ENCODE peak calls at places on chromosomes 16 and 17, in five cellular contexts. One of them, this sample, is unnamed.

GRCh38 chr16:51133130-51133529 is 17.9 kb downstream of the SALL1 start:
- DNase-seq in HepG2: no peak
- DNase-seq in WTC11: peak
- DNase-seq in A549: no peak
- DNase-seq in GM12878: no peak
- DNase-seq in this sample: no peak

GRCh38 chr17:51029142-51029541 is 91.5 kb downstream of the SPAG9 start:
- DNase-seq in GM12878: no peak
- DNase-seq in A549: no peak
- DNase-seq in HepG2: no peak
- DNase-seq in WTC11: no peak
- DNase-seq in this sample: no peak

GRCh38 chr17:82267575-82268379 is 5.7 kb downstream of the CSNK1D start:
- DNase-seq in WTC11: no peak
- DNase-seq in A549: peak
- DNase-seq in GM12878: no peak
- DNase-seq in HepG2: peak
- DNase-seq in this sample: peak

GRCh38 chr17:76265624-76266243 is 586 bp downstream of the UBALD2 start:
- DNase-seq in GM12878: no peak
- DNase-seq in WTC11: peak
- DNase-seq in HepG2: no peak
- DNase-seq in A549: peak
- DNase-seq in this sample: peak

GRCh38 chr17:44655983-44656700 is at the start of gene MEIOC:
- DNase-seq in WTC11: peak
- DNase-seq in A549: peak
- DNase-seq in GM12878: no peak
- DNase-seq in HepG2: no peak
- DNase-seq in this sample: no peak

GRCh38 chr17:1399679-1400512 is at the start of gene YWHAE:
- DNase-seq in WTC11: peak
- DNase-seq in HepG2: peak
- DNase-seq in A549: peak
- DNase-seq in GM12878: peak
- DNase-seq in this sample: peak

GRCh38 chr16:9072806-9073341 is 18.6 kb upstream of the HAPSTR1 start:
- DNase-seq in GM12878: peak
- DNase-seq in HepG2: no peak
- DNase-seq in A549: no peak
- DNase-seq in WTC11: no peak
- DNase-seq in this sample: no peak

GRCh38 chr17:79556263-79556662 is 54.6 kb downstream of the RBFOX3 start:
- DNase-seq in A549: no peak
- DNase-seq in GM12878: no peak
- DNase-seq in HepG2: no peak
- DNase-seq in WTC11: no peak
- DNase-seq in this sample: no peak

GRCh38 chr17:50045154-50045553 is 10.8 kb upstream of the ITGA3 start:
- DNase-seq in GM12878: no peak
- DNase-seq in A549: peak
- DNase-seq in WTC11: no peak
- DNase-seq in HepG2: no peak
- DNase-seq in this sample: no peak

GRCh38 chr16:85126731-85127662 is 14.7 kb upstream of the CIBAR2 start:
- DNase-seq in A549: no peak
- DNase-seq in WTC11: peak
- DNase-seq in GM12878: no peak
- DNase-seq in HepG2: no peak
- DNase-seq in this sample: peak

GRCh38 chr17:82936768-82937171 is 96.9 kb upstream of the ZNF750 start:
- DNase-seq in HepG2: no peak
- DNase-seq in A549: no peak
- DNase-seq in WTC11: peak
- DNase-seq in GM12878: no peak
- DNase-seq in this sample: no peak

GRCh38 chr16:72844225-72844920 is 203.6 kb downstream of the ZFHX3 start:
- DNase-seq in A549: no peak
- DNase-seq in GM12878: peak
- DNase-seq in WTC11: no peak
- DNase-seq in HepG2: no peak
- DNase-seq in this sample: no peak

GRCh38 chr17:55926276-55926995 is 175.6 kb downstream of the PCTP start:
- DNase-seq in A549: no peak
- DNase-seq in GM12878: no peak
- DNase-seq in HepG2: no peak
- DNase-seq in WTC11: no peak
- DNase-seq in this sample: no peak

GRCh38 chr17:50056217-50056960 is 479 bp downstream of the ITGA3 start:
- DNase-seq in GM12878: no peak
- DNase-seq in WTC11: peak
- DNase-seq in HepG2: peak
- DNase-seq in A549: peak
- DNase-seq in this sample: peak

GRCh38 chr17:16975266-16975651 is 3.3 kb upstream of the TNFRSF13B start:
- DNase-seq in A549: no peak
- DNase-seq in HepG2: no peak
- DNase-seq in WTC11: no peak
- DNase-seq in GM12878: peak
- DNase-seq in this sample: no peak

GRCh38 chr17:39619786-39620101 is 7.0 kb upstream of the PPP1R1B start:
- DNase-seq in HepG2: peak
- DNase-seq in GM12878: no peak
- DNase-seq in A549: no peak
- DNase-seq in WTC11: no peak
- DNase-seq in this sample: no peak

GRCh38 chr17:39618252-39618913 is 8.4 kb upstream of the PPP1R1B start:
- DNase-seq in HepG2: no peak
- DNase-seq in GM12878: no peak
- DNase-seq in A549: no peak
- DNase-seq in WTC11: no peak
- DNase-seq in this sample: no peak

GRCh38 chr17:39617100-39617445 is 9.4 kb upstream of the NEUROD2 start:
- DNase-seq in A549: no peak
- DNase-seq in WTC11: no peak
- DNase-seq in HepG2: no peak
- DNase-seq in GM12878: no peak
- DNase-seq in this sample: no peak

GRCh38 chr17:39618956-39619785 is 7.6 kb upstream of the PPP1R1B start:
- DNase-seq in GM12878: no peak
- DNase-seq in HepG2: peak
- DNase-seq in WTC11: no peak
- DNase-seq in A549: no peak
- DNase-seq in this sample: no peak

GRCh38 chr17:39617446-39618251 is 9.1 kb upstream of the PPP1R1B start:
- DNase-seq in GM12878: no peak
- DNase-seq in A549: peak
- DNase-seq in WTC11: no peak
- DNase-seq in HepG2: no peak
- DNase-seq in this sample: peak
- TF ChIP-seq ESRRA in GM12878: no peak
- TF ChIP-seq ESRRA in A549: no peak
- TF ChIP-seq ESRRA in WTC11: no peak
- TF ChIP-seq ESRRA in HepG2: no peak
- TF ChIP-seq ESRRA in this sample: peak

GRCh38 chr17:66040402-66040801 is 151.5 kb downstream of the CEP112 start:
- DNase-seq in A549: peak
- DNase-seq in WTC11: peak
- DNase-seq in GM12878: no peak
- DNase-seq in HepG2: peak
- DNase-seq in this sample: no peak
- TF ChIP-seq ESRRA in A549: no peak
- TF ChIP-seq ESRRA in WTC11: no peak
- TF ChIP-seq ESRRA in GM12878: no peak
- TF ChIP-seq ESRRA in HepG2: no peak
- TF ChIP-seq ESRRA in this sample: no peak

GRCh38 chr16:49617710-49618330 is 238.1 kb downstream of the ZNF423 start:
- DNase-seq in WTC11: no peak
- DNase-seq in HepG2: no peak
- DNase-seq in A549: no peak
- DNase-seq in GM12878: no peak
- DNase-seq in this sample: no peak
- TF ChIP-seq ESRRA in WTC11: no peak
- TF ChIP-seq ESRRA in HepG2: no peak
- TF ChIP-seq ESRRA in A549: no peak
- TF ChIP-seq ESRRA in GM12878: no peak
- TF ChIP-seq ESRRA in this sample: no peak

GRCh38 chr16:2096853-2097620 is 38.7 kb downstream of the PKD1 start:
- DNase-seq in GM12878: no peak
- DNase-seq in WTC11: no peak
- DNase-seq in HepG2: no peak
- DNase-seq in A549: no peak
- DNase-seq in this sample: no peak
- TF ChIP-seq ESRRA in GM12878: no peak
- TF ChIP-seq ESRRA in WTC11: no peak
- TF ChIP-seq ESRRA in HepG2: no peak
- TF ChIP-seq ESRRA in A549: no peak
- TF ChIP-seq ESRRA in this sample: no peak

DNA sequence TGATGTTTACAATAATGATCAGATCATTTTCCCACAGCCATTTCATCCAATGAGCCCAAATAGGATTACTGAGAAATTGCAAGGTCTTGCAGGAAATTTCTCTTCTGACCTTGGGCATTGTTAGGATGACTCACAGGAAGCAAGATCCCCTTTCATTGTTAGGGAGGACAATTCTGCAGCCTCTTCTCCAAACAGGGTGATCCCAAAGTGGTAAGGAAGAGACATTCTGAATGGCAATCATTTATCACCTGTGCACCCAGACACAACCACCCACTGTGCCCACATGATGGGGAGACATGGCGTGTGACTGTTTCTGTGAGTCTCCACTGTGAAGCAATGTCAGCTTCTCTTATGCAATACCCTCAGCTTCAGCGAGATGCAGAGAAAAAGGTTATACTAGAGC is 306.7 kb upstream of the XYLT1 start:
- DNase-seq in GM12878: no peak
- DNase-seq in HepG2: peak
- DNase-seq in A549: no peak
- DNase-seq in WTC11: no peak
- DNase-seq in this sample: no peak
- TF ChIP-seq ESRRA in GM12878: no peak
- TF ChIP-seq ESRRA in HepG2: no peak
- TF ChIP-seq ESRRA in A549: no peak
- TF ChIP-seq ESRRA in WTC11: no peak
- TF ChIP-seq ESRRA in this sample: no peak

GRCh38 chr17:48543854-48544355 is 1.0 kb downstream of the HOXB2 start:
- DNase-seq in WTC11: no peak
- DNase-seq in GM12878: no peak
- DNase-seq in A549: no peak
- DNase-seq in HepG2: no peak
- DNase-seq in this sample: no peak

GRCh38 chr17:48545539-48545938 is 630 bp upstream of the HOXB2 start:
- DNase-seq in WTC11: no peak
- DNase-seq in HepG2: no peak
- DNase-seq in A549: no peak
- DNase-seq in GM12878: no peak
- DNase-seq in this sample: no peak

GRCh38 chr17:48545022-48545376 is at the start of gene HOXB2:
- DNase-seq in A549: no peak
- DNase-seq in WTC11: no peak
- DNase-seq in GM12878: no peak
- DNase-seq in HepG2: no peak
- DNase-seq in this sample: peak

GRCh38 chr17:48542956-48543853 is 1.7 kb downstream of the HOXB2 start:
- DNase-seq in GM12878: no peak
- DNase-seq in A549: peak
- DNase-seq in WTC11: peak
- DNase-seq in HepG2: no peak
- DNase-seq in this sample: no peak

GRCh38 chr17:48544356-48545021 is 420 bp downstream of the HOXB2 start:
- DNase-seq in HepG2: no peak
- DNase-seq in WTC11: peak
- DNase-seq in A549: no peak
- DNase-seq in GM12878: no peak
- DNase-seq in this sample: peak
- TF ChIP-seq ESRRA in HepG2: no peak
- TF ChIP-seq ESRRA in WTC11: no peak
- TF ChIP-seq ESRRA in A549: no peak
- TF ChIP-seq ESRRA in GM12878: no peak
- TF ChIP-seq ESRRA in this sample: no peak

GRCh38 chr16:65618931-65619330 is 497.1 kb upstream of the CDH11 start:
- DNase-seq in A549: no peak
- DNase-seq in HepG2: no peak
- DNase-seq in GM12878: no peak
- DNase-seq in WTC11: no peak
- DNase-seq in this sample: no peak
- TF ChIP-seq ESRRA in A549: no peak
- TF ChIP-seq ESRRA in HepG2: no peak
- TF ChIP-seq ESRRA in GM12878: no peak
- TF ChIP-seq ESRRA in WTC11: no peak
- TF ChIP-seq ESRRA in this sample: no peak

GRCh38 chr16:87845213-87845612 is 24.1 kb downstream of the SLC7A5 start:
- DNase-seq in HepG2: no peak
- DNase-seq in GM12878: no peak
- DNase-seq in WTC11: no peak
- DNase-seq in A549: peak
- DNase-seq in this sample: no peak

GRCh38 chr16:87845807-87846619 is 23.3 kb downstream of the SLC7A5 start:
- DNase-seq in HepG2: no peak
- DNase-seq in GM12878: no peak
- DNase-seq in A549: no peak
- DNase-seq in WTC11: no peak
- DNase-seq in this sample: no peak

GRCh38 chr16:87843678-87844373 is 25.5 kb downstream of the SLC7A5 start:
- DNase-seq in A549: peak
- DNase-seq in HepG2: no peak
- DNase-seq in WTC11: no peak
- DNase-seq in GM12878: no peak
- DNase-seq in this sample: no peak

GRCh38 chr16:87844809-87845208 is 24.5 kb downstream of the SLC7A5 start:
- DNase-seq in HepG2: no peak
- DNase-seq in WTC11: no peak
- DNase-seq in A549: no peak
- DNase-seq in GM12878: no peak
- DNase-seq in this sample: no peak

DNA sequence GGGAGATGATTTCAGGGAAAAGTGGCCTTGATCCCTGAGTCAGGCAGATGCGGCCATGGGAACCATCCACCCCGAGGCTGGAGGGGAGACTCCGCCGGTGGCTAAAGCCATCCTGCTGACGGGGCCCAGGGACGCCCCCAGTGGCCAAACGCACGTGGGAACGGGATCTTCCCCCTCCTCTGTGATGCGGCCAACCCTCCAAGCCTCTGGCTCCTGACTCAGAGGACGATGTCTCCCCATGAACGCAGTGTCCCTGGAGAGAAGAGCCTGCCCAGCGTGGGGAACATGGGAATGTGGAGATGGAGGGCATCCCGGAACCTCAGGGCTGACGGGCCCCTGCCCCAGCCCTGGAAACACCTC is 25.0 kb downstream of the SLC7A5 start:
- DNase-seq in HepG2: no peak
- DNase-seq in A549: no peak
- DNase-seq in WTC11: peak
- DNase-seq in GM12878: no peak
- DNase-seq in this sample: no peak
- TF ChIP-seq ESRRA in HepG2: no peak
- TF ChIP-seq ESRRA in A549: no peak
- TF ChIP-seq ESRRA in WTC11: no peak
- TF ChIP-seq ESRRA in GM12878: no peak
- TF ChIP-seq ESRRA in this sample: no peak